ENCODE peak calls at places on chromosomes 16 and 17, in six cellular contexts. One of them, this sample, is unnamed.

GRCh38 chr16:14211856-14212543 is 140.9 kb downstream of the MRTFB start:
- DNase-seq in aorta: no peak
- DNase-seq in pancreas: no peak
- DNase-seq in uterus: no peak
- DNase-seq in AG10803: no peak
- DNase-seq in cardiac fibroblast: peak; percentile 30
- DNase-seq in this sample: no peak

GRCh38 chr17:66367112-66367511 is 64.7 kb downstream of the PRKCA start:
- DNase-seq in aorta: no peak
- DNase-seq in pancreas: no peak
- DNase-seq in cardiac fibroblast: no peak
- DNase-seq in AG10803: no peak
- DNase-seq in uterus: no peak
- DNase-seq in this sample: no peak

GRCh38 chr16:55000595-55000994 is 69.9 kb downstream of the IRX5 start:
- DNase-seq in uterus: no peak
- DNase-seq in pancreas: no peak
- DNase-seq in cardiac fibroblast: peak; percentile 67
- DNase-seq in aorta: no peak
- DNase-seq in AG10803: peak; percentile 45
- DNase-seq in this sample: peak; percentile 21

GRCh38 chr17:55434721-55435120 is 13.1 kb upstream of the MMD start:
- DNase-seq in uterus: no peak
- DNase-seq in pancreas: no peak
- DNase-seq in cardiac fibroblast: peak; percentile 49
- DNase-seq in aorta: no peak
- DNase-seq in AG10803: no peak
- DNase-seq in this sample: no peak

GRCh38 chr17:8079291-8080207 is 8.0 kb downstream of the ALOX12B start:
- DNase-seq in cardiac fibroblast: peak; percentile 53
- DNase-seq in pancreas: peak; percentile 53
- DNase-seq in uterus: peak; percentile 73
- DNase-seq in AG10803: peak; percentile 20
- DNase-seq in aorta: peak; percentile 76
- DNase-seq in this sample: no peak

GRCh38 chr16:84082835-84083569 is 33.7 kb downstream of the MBTPS1 start:
- DNase-seq in aorta: peak; percentile 59
- DNase-seq in cardiac fibroblast: no peak
- DNase-seq in pancreas: no peak
- DNase-seq in AG10803: no peak
- DNase-seq in uterus: no peak
- DNase-seq in this sample: no peak

GRCh38 chr16:11182381-11182780 is 73.6 kb downstream of the SOCS1 start:
- DNase-seq in pancreas: no peak
- DNase-seq in cardiac fibroblast: no peak
- DNase-seq in uterus: no peak
- DNase-seq in AG10803: no peak
- DNase-seq in aorta: no peak
- DNase-seq in this sample: no peak

GRCh38 chr16:69937465-69937951 is 13.6 kb upstream of the CLEC18A start:
- DNase-seq in cardiac fibroblast: no peak
- DNase-seq in pancreas: no peak
- DNase-seq in aorta: peak; percentile 43
- DNase-seq in uterus: no peak
- DNase-seq in AG10803: no peak
- DNase-seq in this sample: no peak

GRCh38 chr17:38739305-38739704 is 8.8 kb downstream of the PCGF2 start:
- DNase-seq in cardiac fibroblast: no peak
- DNase-seq in pancreas: no peak
- DNase-seq in AG10803: no peak
- DNase-seq in uterus: no peak
- DNase-seq in aorta: peak; percentile 42
- DNase-seq in this sample: no peak

GRCh38 chr16:66936889-66937554 is 1.7 kb downstream of the CES2 start:
- DNase-seq in aorta: no peak
- DNase-seq in AG10803: no peak
- DNase-seq in pancreas: no peak
- DNase-seq in cardiac fibroblast: no peak
- DNase-seq in uterus: no peak
- DNase-seq in this sample: no peak

GRCh38 chr17:35812456-35812855 is 3.2 kb downstream of the TAF15 start:
- DNase-seq in pancreas: no peak
- DNase-seq in cardiac fibroblast: no peak
- DNase-seq in aorta: no peak
- DNase-seq in uterus: no peak
- DNase-seq in AG10803: no peak
- DNase-seq in this sample: no peak

GRCh38 chr16:71384073-71384724 is 25.7 kb downstream of the CALB2 start:
- DNase-seq in aorta: no peak
- DNase-seq in AG10803: no peak
- DNase-seq in pancreas: no peak
- DNase-seq in cardiac fibroblast: no peak
- DNase-seq in uterus: no peak
- DNase-seq in this sample: no peak

GRCh38 chr17:4147751-4148310 is 4.8 kb downstream of the CYB5D2 start:
- DNase-seq in AG10803: peak; percentile 54
- DNase-seq in cardiac fibroblast: peak; percentile 69
- DNase-seq in aorta: no peak
- DNase-seq in uterus: no peak
- DNase-seq in pancreas: no peak
- DNase-seq in this sample: no peak

GRCh38 chr17:61000911-61001310 is 323.3 kb downstream of the BCAS3 start:
- DNase-seq in pancreas: no peak
- DNase-seq in uterus: no peak
- DNase-seq in aorta: no peak
- DNase-seq in AG10803: peak; percentile 48
- DNase-seq in cardiac fibroblast: peak; percentile 82
- DNase-seq in this sample: peak; percentile 53

GRCh38 chr17:40168262-40168832 is 8.9 kb upstream of the RAPGEFL1 start:
- DNase-seq in cardiac fibroblast: peak; percentile 83
- DNase-seq in pancreas: no peak
- DNase-seq in uterus: no peak
- DNase-seq in AG10803: peak; percentile 81
- DNase-seq in aorta: no peak
- DNase-seq in this sample: no peak

DNA sequence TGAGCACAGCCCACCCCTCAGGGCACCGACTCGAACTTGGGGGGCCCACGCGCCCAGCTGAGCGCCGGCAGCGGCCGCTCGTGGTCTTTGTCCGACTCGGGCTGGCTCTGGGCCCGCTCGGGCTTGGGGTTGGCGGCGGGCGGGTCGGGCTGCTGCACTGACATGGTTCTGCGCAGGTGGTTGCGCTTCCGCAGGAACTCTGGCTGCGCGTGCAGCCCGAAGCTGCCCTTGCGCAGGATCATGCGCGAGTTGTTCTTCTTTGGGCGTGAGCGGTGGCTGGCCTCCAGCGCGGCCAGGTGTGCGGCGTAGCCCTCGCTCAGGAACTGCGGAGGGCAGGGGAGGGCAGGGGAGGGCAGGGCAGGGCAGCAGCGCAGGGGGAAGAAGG is 11.1 kb downstream of the PIMREG start:
- DNase-seq in AG10803: no peak
- DNase-seq in uterus: no peak
- DNase-seq in pancreas: no peak
- DNase-seq in aorta: peak; percentile 51
- DNase-seq in cardiac fibroblast: no peak
- DNase-seq in this sample: no peak
- H3K4me3 ChIP-seq in AG10803: no peak overlapping the region
- H3K4me3 ChIP-seq in uterus: no peak overlapping the region
- H3K4me3 ChIP-seq in pancreas: no peak overlapping the region
- H3K4me3 ChIP-seq in aorta: no peak overlapping the region
- H3K4me3 ChIP-seq in cardiac fibroblast: peak overlapping the region; percentile 21
- H3K4me3 ChIP-seq in this sample: peak overlapping the region; percentile 13

GRCh38 chr16:52633230-52633629 is 86.3 kb upstream of the TOX3 start:
- DNase-seq in cardiac fibroblast: no peak
- DNase-seq in uterus: no peak
- DNase-seq in pancreas: no peak
- DNase-seq in aorta: no peak
- DNase-seq in AG10803: no peak
- DNase-seq in this sample: no peak

GRCh38 chr16:52631711-52632110 is 84.8 kb upstream of the TOX3 start:
- DNase-seq in AG10803: no peak
- DNase-seq in aorta: no peak
- DNase-seq in pancreas: no peak
- DNase-seq in cardiac fibroblast: no peak
- DNase-seq in uterus: no peak
- DNase-seq in this sample: no peak

GRCh38 chr16:52630711-52631110 is 83.8 kb upstream of the TOX3 start:
- DNase-seq in pancreas: no peak
- DNase-seq in cardiac fibroblast: no peak
- DNase-seq in aorta: no peak
- DNase-seq in AG10803: no peak
- DNase-seq in uterus: no peak
- DNase-seq in this sample: no peak

GRCh38 chr16:52634101-52634500 is 87.2 kb upstream of the TOX3 start:
- DNase-seq in AG10803: no peak
- DNase-seq in cardiac fibroblast: no peak
- DNase-seq in pancreas: no peak
- DNase-seq in aorta: no peak
- DNase-seq in uterus: no peak
- DNase-seq in this sample: no peak

GRCh38 chr16:52634528-52634927 is 87.6 kb upstream of the TOX3 start:
- DNase-seq in cardiac fibroblast: no peak
- DNase-seq in AG10803: no peak
- DNase-seq in pancreas: no peak
- DNase-seq in aorta: no peak
- DNase-seq in uterus: no peak
- DNase-seq in this sample: no peak
- H3K4me3 ChIP-seq in cardiac fibroblast: no peak overlapping the region
- H3K4me3 ChIP-seq in AG10803: no peak overlapping the region
- H3K4me3 ChIP-seq in pancreas: no peak overlapping the region
- H3K4me3 ChIP-seq in aorta: no peak overlapping the region
- H3K4me3 ChIP-seq in uterus: no peak overlapping the region
- H3K4me3 ChIP-seq in this sample: no peak overlapping the region

DNA sequence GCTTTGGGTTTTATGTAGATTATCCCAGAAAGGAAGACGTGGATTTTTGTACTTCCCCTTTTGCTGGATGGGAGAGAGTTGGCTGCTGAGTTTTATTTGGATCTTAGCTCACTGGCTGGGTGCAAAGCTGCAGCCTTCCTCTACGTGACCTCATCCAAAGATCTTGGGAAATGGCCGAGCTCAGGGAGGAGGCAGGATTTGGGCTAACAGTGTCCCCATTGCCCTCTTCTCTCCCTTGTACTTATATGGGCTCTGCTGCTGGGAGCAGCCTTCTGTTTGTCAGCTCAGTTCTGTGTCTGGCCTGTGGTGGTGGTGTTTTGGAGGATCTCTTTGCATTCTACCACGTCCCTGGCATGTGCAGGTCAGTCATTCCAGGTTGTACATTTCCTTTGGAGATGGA is 2.0 kb downstream of the AOC3 start:
- DNase-seq in pancreas: no peak
- DNase-seq in AG10803: no peak
- DNase-seq in aorta: peak; percentile 64
- DNase-seq in uterus: peak; percentile 56
- DNase-seq in cardiac fibroblast: no peak
- DNase-seq in this sample: no peak
- H3K4me3 ChIP-seq in pancreas: no peak overlapping the region
- H3K4me3 ChIP-seq in AG10803: no peak overlapping the region
- H3K4me3 ChIP-seq in aorta: peak overlapping the region; percentile 84
- H3K4me3 ChIP-seq in uterus: peak overlapping the region; percentile 31
- H3K4me3 ChIP-seq in cardiac fibroblast: no peak overlapping the region
- H3K4me3 ChIP-seq in this sample: no peak overlapping the region

GRCh38 chr17:81977211-81978091 is at the start of gene ASPSCR1:
- DNase-seq in cardiac fibroblast: peak; percentile 91
- DNase-seq in AG10803: peak; percentile 89
- DNase-seq in uterus: peak; percentile 90
- DNase-seq in pancreas: peak; percentile 89
- DNase-seq in aorta: peak; percentile 95
- DNase-seq in this sample: peak; percentile 74

GRCh38 chr17:81980752-81981239 is 3.4 kb downstream of the ASPSCR1 start:
- DNase-seq in uterus: no peak
- DNase-seq in aorta: no peak
- DNase-seq in AG10803: no peak
- DNase-seq in pancreas: no peak
- DNase-seq in cardiac fibroblast: no peak
- DNase-seq in this sample: no peak

GRCh38 chr17:81980122-81980521 is 2.7 kb downstream of the ASPSCR1 start:
- DNase-seq in AG10803: no peak
- DNase-seq in pancreas: no peak
- DNase-seq in uterus: no peak
- DNase-seq in cardiac fibroblast: no peak
- DNase-seq in aorta: no peak
- DNase-seq in this sample: no peak

GRCh38 chr17:81976332-81977210 is 858 bp upstream of the ASPSCR1 start:
- DNase-seq in pancreas: peak; percentile 75
- DNase-seq in cardiac fibroblast: peak; percentile 7
- DNase-seq in aorta: no peak
- DNase-seq in uterus: no peak
- DNase-seq in AG10803: no peak
- DNase-seq in this sample: no peak

DNA sequence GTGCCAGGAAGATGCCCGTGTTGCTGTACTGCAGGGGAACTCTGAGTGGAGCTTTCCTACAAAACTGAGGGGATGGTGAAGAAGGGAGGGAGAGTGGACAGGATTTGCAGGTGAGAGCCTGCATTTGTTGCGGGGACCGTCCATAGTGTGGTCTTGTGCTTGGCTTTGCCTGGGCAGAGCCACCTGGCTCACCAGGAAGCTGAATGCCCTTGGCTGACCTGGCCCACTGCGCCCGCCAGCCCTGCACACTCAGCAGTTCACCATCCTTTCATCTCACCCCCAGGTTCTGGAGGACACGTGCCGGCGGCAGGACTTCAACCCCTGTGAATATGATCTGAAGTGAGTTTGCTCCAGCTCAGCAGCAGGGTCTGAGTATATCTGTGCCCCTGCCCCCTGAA is 1.5 kb downstream of the ASPSCR1 start:
- DNase-seq in AG10803: no peak
- DNase-seq in pancreas: no peak
- DNase-seq in uterus: no peak
- DNase-seq in cardiac fibroblast: no peak
- DNase-seq in aorta: no peak
- DNase-seq in this sample: no peak
- H3K4me3 ChIP-seq in AG10803: no peak overlapping the region
- H3K4me3 ChIP-seq in pancreas: no peak overlapping the region
- H3K4me3 ChIP-seq in uterus: no peak overlapping the region
- H3K4me3 ChIP-seq in cardiac fibroblast: no peak overlapping the region
- H3K4me3 ChIP-seq in aorta: no peak overlapping the region
- H3K4me3 ChIP-seq in this sample: no peak overlapping the region

DNA sequence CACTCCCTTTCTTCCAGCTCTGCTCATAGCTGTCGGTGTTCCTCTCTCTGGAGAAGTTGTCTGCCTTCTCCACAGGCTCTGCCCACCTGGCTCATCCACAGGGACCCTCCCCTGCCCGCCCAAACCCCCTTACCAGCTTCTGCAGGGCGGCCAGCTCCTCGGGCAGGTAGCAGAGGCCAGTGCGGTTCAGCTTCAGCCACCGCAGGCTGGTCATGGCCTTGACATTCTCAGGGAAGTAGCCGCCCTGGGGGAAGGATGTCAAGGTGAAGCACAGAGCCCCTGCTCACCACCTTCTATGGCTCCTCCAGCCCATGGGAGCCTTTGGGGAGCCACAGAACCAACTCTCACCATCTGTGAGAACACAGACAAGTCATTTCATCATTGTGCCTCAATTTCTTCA is 1.8 kb downstream of the FLII start:
- DNase-seq in cardiac fibroblast: no peak
- DNase-seq in uterus: no peak
- DNase-seq in AG10803: no peak
- DNase-seq in pancreas: no peak
- DNase-seq in aorta: no peak
- DNase-seq in this sample: no peak
- H3K4me3 ChIP-seq in cardiac fibroblast: no peak overlapping the region
- H3K4me3 ChIP-seq in uterus: no peak overlapping the region
- H3K4me3 ChIP-seq in AG10803: peak overlapping the region; percentile 95
- H3K4me3 ChIP-seq in pancreas: no peak overlapping the region
- H3K4me3 ChIP-seq in aorta: no peak overlapping the region
- H3K4me3 ChIP-seq in this sample: peak overlapping the region; percentile 93